ENCODE peak calls at places on chromosomes 13 and 19, in four cellular contexts. R, L, E and Z are unnamed samples.
A peak's percentile ranks its signal among the peaks of the same experiment; 100 is the strongest.

GRCh38 chr13:41384749-41385503 is 72.4 kb upstream of the RGCC start:
- DNase-seq in R (no peak), L (peak; percentile 15), E (no peak), Z (peak; percentile 17)

GRCh38 chr13:26475176-26476110 is 82.0 kb upstream of the WASF3 start:
- DNase-seq in R (peak; percentile 83), L (no peak), E (peak; percentile 59), Z (no peak)

GRCh38 chr13:89455741-89456140 is 1784.6 kb downstream of the SLITRK5 start:
- DNase-seq in R (no peak), L (no peak), E (no peak), Z (no peak)

GRCh38 chr19:6802336-6803035 is 30.0 kb downstream of the VAV1 start:
- DNase-seq in R (peak; percentile 54), L (no peak), E (no peak), Z (peak; percentile 21)

GRCh38 chr13:24162604-24163003 is 2.1 kb downstream of the SPATA13 start:
- DNase-seq in R (no peak), L (no peak), E (no peak), Z (no peak)

GRCh38 chr19:28066161-28066560 is 1146.8 kb downstream of the UQCRFS1 start:
- DNase-seq in R (no peak), L (no peak), E (no peak), Z (no peak)

GRCh38 chr13:44854264-44855060 is 134.8 kb downstream of the NUFIP1 start:
- DNase-seq in R (no peak), L (peak; percentile 11), E (no peak), Z (no peak)

GRCh38 chr19:15476334-15476733 is 3.0 kb downstream of the PGLYRP2 start:
- DNase-seq in R (no peak), L (no peak), E (no peak), Z (no peak)

GRCh38 chr13:108044929-108045328 is 170.4 kb downstream of the LIG4 start:
- DNase-seq in R (no peak), L (no peak), E (no peak), Z (no peak)

GRCh38 chr19:40688987-40689338 is 1.5 kb downstream of the NUMBL start:
- DNase-seq in R (no peak), L (no peak), E (no peak), Z (no peak)

GRCh38 chr19:46533085-46534081 is 37.7 kb upstream of the PNMA8B start:
- DNase-seq in R (no peak), L (no peak), E (no peak), Z (peak; percentile 57)

GRCh38 chr19:47492137-47492533 is 8.1 kb upstream of the KPTN start:
- DNase-seq in R (no peak), L (no peak), E (no peak), Z (no peak)

GRCh38 chr13:23254506-23254905 is 73.7 kb downstream of the SGCG start:
- DNase-seq in R (peak; percentile 33), L (no peak), E (no peak), Z (no peak)

GRCh38 chr19:1955171-1956142 is 14.5 kb downstream of the CSNK1G2 start:
- DNase-seq in R (no peak), L (no peak), E (no peak), Z (no peak)
- H3K79me1 ChIP-seq in R (peaks cover 11% of the 10 kb centered on the region), L (peaks cover 70% of the 10 kb centered on the region), E (peaks cover 28% of the 10 kb centered on the region), Z (peaks cover 24% of the 10 kb centered on the region)

GRCh38 chr19:1260749-1261511 is 8.2 kb upstream of the CIRBP start:
- DNase-seq in R (peak; percentile 97), L (peak; percentile 96), E (peak; percentile 93), Z (peak; percentile 97)
- H4K5ac ChIP-seq in R (no peak overlapping the region), L (peak overlapping the region; percentile 73), E (peak overlapping the region; percentile 68), Z (no peak overlapping the region)

GRCh38 chr19:10521461-10522216 is 4.4 kb upstream of the S1PR5 start:
- DNase-seq in R (no peak), L (no peak), E (no peak), Z (no peak)

GRCh38 chr19:10523135-10523636 is 5.9 kb upstream of the S1PR5 start:
- DNase-seq in R (no peak), L (no peak), E (no peak), Z (no peak)

GRCh38 chr19:10518444-10519361 is 1.5 kb upstream of the S1PR5 start:
- DNase-seq in R (no peak), L (no peak), E (no peak), Z (no peak)

GRCh38 chr19:10519421-10519820 is 2.2 kb upstream of the S1PR5 start:
- DNase-seq in R (no peak), L (no peak), E (no peak), Z (no peak)

GRCh38 chr19:10520652-10521318 is 3.5 kb upstream of the S1PR5 start:
- DNase-seq in R (no peak), L (no peak), E (no peak), Z (no peak)
- H3K23ac ChIP-seq in R (no peak overlapping the region), L (no peak overlapping the region), E (no peak overlapping the region), Z (no peak overlapping the region)

DNA sequence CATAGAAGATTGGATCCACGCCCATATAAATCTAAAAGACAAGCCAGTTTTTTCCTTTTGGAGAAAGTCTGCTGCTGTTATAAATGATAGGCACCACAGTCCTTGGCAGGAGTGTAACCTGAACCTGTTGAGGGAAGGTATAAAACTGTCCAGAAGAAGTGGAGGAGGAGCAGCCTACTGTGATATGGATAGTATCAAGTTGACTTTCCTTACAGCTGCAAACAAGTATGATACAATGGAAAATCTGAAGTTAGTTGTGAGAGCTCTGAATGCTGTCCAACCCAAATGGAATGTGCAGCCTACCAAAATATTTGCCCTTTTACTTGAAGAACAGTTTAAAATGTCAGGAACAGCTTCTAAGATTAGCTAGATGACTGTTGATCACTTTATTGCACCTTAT is 399.6 kb downstream of the FGF14 start:
- DNase-seq in R (no peak), L (no peak), E (no peak), Z (no peak)
- H3K79me1 ChIP-seq in R (no peaks in the 10 kb centered on the region), L (no peaks in the 10 kb centered on the region), E (no peaks in the 10 kb centered on the region), Z (no peaks in the 10 kb centered on the region)

GRCh38 chr19:3976495-3977241 is 5.8 kb upstream of the DAPK3 start:
- DNase-seq in R (peak; percentile 34), L (no peak), E (no peak), Z (no peak)
- H4K5ac ChIP-seq in R (no peak overlapping the region), L (no peak overlapping the region), E (no peak overlapping the region), Z (no peak overlapping the region)

GRCh38 chr19:21110183-21110582 is 28.2 kb downstream of the ZNF714 start:
- DNase-seq in R (no peak), L (no peak), E (no peak), Z (no peak)

DNA sequence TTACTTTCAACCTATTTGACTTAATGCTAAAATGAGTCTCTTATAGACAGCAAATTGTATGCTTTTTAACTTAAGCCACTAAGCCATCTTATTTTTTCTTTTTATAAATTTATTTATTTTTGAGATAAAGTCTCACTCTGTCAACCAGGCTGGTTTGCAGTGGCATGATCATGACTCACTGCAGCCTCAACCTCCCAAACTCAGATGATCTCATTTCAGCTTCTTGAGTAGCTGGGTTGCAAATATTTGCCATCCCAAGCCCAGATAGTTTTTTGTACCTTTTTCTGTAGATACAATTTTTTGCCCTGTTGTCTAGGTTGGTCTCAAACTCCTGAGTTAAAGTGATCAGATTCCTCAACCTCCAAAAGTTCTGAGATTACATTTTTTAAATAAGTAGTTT is 27.1 kb downstream of the ZNF714 start:
- DNase-seq in R (no peak), L (peak; percentile 60), E (no peak), Z (no peak)
- H3K23ac ChIP-seq in R (no peak overlapping the region), L (no peak overlapping the region), E (no peak overlapping the region), Z (no peak overlapping the region)

GRCh38 chr19:11020982-11021759 is 60.3 kb downstream of the SMARCA4 start:
- DNase-seq in R (no peak), L (no peak), E (no peak), Z (no peak)
- H3K79me1 ChIP-seq in R (no peaks in the 10 kb centered on the region), L (peaks cover 19% of the 10 kb centered on the region), E (no peaks in the 10 kb centered on the region), Z (no peaks in the 10 kb centered on the region)

GRCh38 chr13:29457299-29457698 is 138.2 kb downstream of the SLC7A1 start:
- DNase-seq in R (no peak), L (peak; percentile 79), E (no peak), Z (no peak)
- H4K5ac ChIP-seq in R (no peak overlapping the region), L (no peak overlapping the region), E (no peak overlapping the region), Z (no peak overlapping the region)

GRCh38 chr19:35783469-35784400 is 8.4 kb downstream of the ARHGAP33 start:
- DNase-seq in R (peak; percentile 76), L (no peak), E (no peak), Z (peak; percentile 50)
- H3K23ac ChIP-seq in R (no peak overlapping the region), L (no peak overlapping the region), E (no peak overlapping the region), Z (no peak overlapping the region)

GRCh38 chr13:114129649-114130062 is 2.8 kb downstream of the RASA3 start:
- DNase-seq in R (no peak), L (no peak), E (no peak), Z (no peak)
- H3K79me1 ChIP-seq in R (peaks cover 3% of the 10 kb centered on the region), L (peaks cover 37% of the 10 kb centered on the region), E (peaks cover 14% of the 10 kb centered on the region), Z (peaks cover 28% of the 10 kb centered on the region)